ENCODE peak calls at places on chromosome 16, in four cellular contexts. One of them, this sample, is unnamed.

GRCh38 chr16:68719993-68720489 is 17.1 kb upstream of the CDH1 start:
- DNase-seq in adrenal gland: no peak
- DNase-seq in effector memory CD4-positive, alpha-beta T cell: no peak
- DNase-seq in DMS79 treated with DMSO at 0.1 percent for 48 hours: no peak
- DNase-seq in this sample: no peak

GRCh38 chr16:20385844-20386832 is 18.4 kb downstream of the PDILT start:
- DNase-seq in adrenal gland: peak
- DNase-seq in effector memory CD4-positive, alpha-beta T cell: no peak
- DNase-seq in DMS79 treated with DMSO at 0.1 percent for 48 hours: peak
- DNase-seq in this sample: peak

GRCh38 chr16:56793504-56793903 is 63.6 kb downstream of the NUP93 start:
- DNase-seq in adrenal gland: no peak
- DNase-seq in effector memory CD4-positive, alpha-beta T cell: no peak
- DNase-seq in DMS79 treated with DMSO at 0.1 percent for 48 hours: no peak
- DNase-seq in this sample: no peak

GRCh38 chr16:30377050-30377811 is 2.6 kb downstream of the MYL11 start:
- DNase-seq in adrenal gland: no peak
- DNase-seq in effector memory CD4-positive, alpha-beta T cell: no peak
- DNase-seq in DMS79 treated with DMSO at 0.1 percent for 48 hours: peak
- DNase-seq in this sample: no peak

GRCh38 chr16:12067714-12068401 is 91.3 kb downstream of the SNX29 start:
- DNase-seq in adrenal gland: peak
- DNase-seq in effector memory CD4-positive, alpha-beta T cell: no peak
- DNase-seq in DMS79 treated with DMSO at 0.1 percent for 48 hours: peak
- DNase-seq in this sample: no peak

GRCh38 chr16:56357291-56357764 is 68.0 kb downstream of the AMFR start:
- DNase-seq in adrenal gland: peak
- DNase-seq in effector memory CD4-positive, alpha-beta T cell: no peak
- DNase-seq in DMS79 treated with DMSO at 0.1 percent for 48 hours: no peak
- DNase-seq in this sample: peak

GRCh38 chr16:58267524-58268243 is 27.1 kb downstream of the PRSS54 start:
- DNase-seq in adrenal gland: no peak
- DNase-seq in effector memory CD4-positive, alpha-beta T cell: no peak
- DNase-seq in DMS79 treated with DMSO at 0.1 percent for 48 hours: no peak
- DNase-seq in this sample: no peak

GRCh38 chr16:81261049-81261648 is 22.7 kb downstream of the BCO1 start:
- DNase-seq in adrenal gland: peak
- DNase-seq in effector memory CD4-positive, alpha-beta T cell: no peak
- DNase-seq in DMS79 treated with DMSO at 0.1 percent for 48 hours: no peak
- DNase-seq in this sample: no peak

GRCh38 chr16:73202176-73202729 is 154.3 kb upstream of the ZFHX3 start:
- DNase-seq in adrenal gland: no peak
- DNase-seq in effector memory CD4-positive, alpha-beta T cell: no peak
- DNase-seq in DMS79 treated with DMSO at 0.1 percent for 48 hours: no peak
- DNase-seq in this sample: peak

GRCh38 chr16:66491716-66492064 is 58.2 kb downstream of the TK2 start:
- DNase-seq in adrenal gland: peak
- DNase-seq in effector memory CD4-positive, alpha-beta T cell: no peak
- DNase-seq in DMS79 treated with DMSO at 0.1 percent for 48 hours: no peak
- DNase-seq in this sample: no peak

GRCh38 chr16:88448461-88449266 is 4.4 kb upstream of the ZFPM1 start:
- DNase-seq in adrenal gland: no peak
- DNase-seq in effector memory CD4-positive, alpha-beta T cell: no peak
- DNase-seq in DMS79 treated with DMSO at 0.1 percent for 48 hours: no peak
- DNase-seq in this sample: no peak

GRCh38 chr16:2042171-2042570 is 5.5 kb downstream of the NTHL1 start:
- DNase-seq in adrenal gland: no peak
- DNase-seq in effector memory CD4-positive, alpha-beta T cell: no peak
- DNase-seq in DMS79 treated with DMSO at 0.1 percent for 48 hours: peak
- DNase-seq in this sample: peak

GRCh38 chr16:539901-540530 is 12.5 kb downstream of the CAPN15 start:
- DNase-seq in adrenal gland: no peak
- DNase-seq in effector memory CD4-positive, alpha-beta T cell: no peak
- DNase-seq in DMS79 treated with DMSO at 0.1 percent for 48 hours: no peak
- DNase-seq in this sample: no peak

GRCh38 chr16:76176153-76176552 is 101.0 kb upstream of the CNTNAP4 start:
- DNase-seq in adrenal gland: no peak
- DNase-seq in effector memory CD4-positive, alpha-beta T cell: no peak
- DNase-seq in DMS79 treated with DMSO at 0.1 percent for 48 hours: no peak
- DNase-seq in this sample: no peak

GRCh38 chr16:56815721-56816120 is 49.3 kb upstream of the SLC12A3 start:
- DNase-seq in adrenal gland: peak
- DNase-seq in effector memory CD4-positive, alpha-beta T cell: no peak
- DNase-seq in DMS79 treated with DMSO at 0.1 percent for 48 hours: no peak
- DNase-seq in this sample: no peak

GRCh38 chr16:22278841-22279240 is 18.4 kb upstream of the POLR3E start:
- DNase-seq in adrenal gland: no peak
- DNase-seq in effector memory CD4-positive, alpha-beta T cell: no peak
- DNase-seq in DMS79 treated with DMSO at 0.1 percent for 48 hours: no peak
- DNase-seq in this sample: no peak

GRCh38 chr16:2339521-2340484 is 725 bp downstream of the ABCA3 start:
- DNase-seq in adrenal gland: peak
- DNase-seq in effector memory CD4-positive, alpha-beta T cell: no peak
- DNase-seq in DMS79 treated with DMSO at 0.1 percent for 48 hours: peak
- DNase-seq in this sample: peak

GRCh38 chr16:84047626-84048025 is 5.0 kb upstream of the SLC38A8 start:
- DNase-seq in adrenal gland: no peak
- DNase-seq in effector memory CD4-positive, alpha-beta T cell: no peak
- DNase-seq in DMS79 treated with DMSO at 0.1 percent for 48 hours: no peak
- DNase-seq in this sample: no peak

GRCh38 chr16:1263591-1264216 is 7.8 kb downstream of the TPSD1 start:
- DNase-seq in adrenal gland: no peak
- DNase-seq in effector memory CD4-positive, alpha-beta T cell: no peak
- DNase-seq in DMS79 treated with DMSO at 0.1 percent for 48 hours: no peak
- DNase-seq in this sample: no peak

GRCh38 chr16:87431926-87432325 is 39.8 kb downstream of the MAP1LC3B start:
- DNase-seq in adrenal gland: peak
- DNase-seq in effector memory CD4-positive, alpha-beta T cell: no peak
- DNase-seq in DMS79 treated with DMSO at 0.1 percent for 48 hours: peak
- DNase-seq in this sample: no peak

GRCh38 chr16:11619327-11619851 is 32.7 kb upstream of the LITAF start:
- DNase-seq in adrenal gland: no peak
- DNase-seq in effector memory CD4-positive, alpha-beta T cell: no peak
- DNase-seq in DMS79 treated with DMSO at 0.1 percent for 48 hours: peak
- DNase-seq in this sample: no peak

GRCh38 chr16:50282010-50282538 is 15.7 kb downstream of the ADCY7 start:
- DNase-seq in adrenal gland: peak
- DNase-seq in effector memory CD4-positive, alpha-beta T cell: peak
- DNase-seq in DMS79 treated with DMSO at 0.1 percent for 48 hours: no peak
- DNase-seq in this sample: peak

GRCh38 chr16:23342083-23342640 is 40.1 kb downstream of the SCNN1B start:
- DNase-seq in adrenal gland: no peak
- DNase-seq in effector memory CD4-positive, alpha-beta T cell: no peak
- DNase-seq in DMS79 treated with DMSO at 0.1 percent for 48 hours: no peak
- DNase-seq in this sample: no peak

GRCh38 chr16:52569701-52570100 is 22.8 kb upstream of the TOX3 start:
- DNase-seq in adrenal gland: no peak
- DNase-seq in effector memory CD4-positive, alpha-beta T cell: no peak
- DNase-seq in DMS79 treated with DMSO at 0.1 percent for 48 hours: no peak
- DNase-seq in this sample: no peak

GRCh38 chr16:63130942-63131341 is 1094.7 kb upstream of the CDH8 start:
- DNase-seq in adrenal gland: no peak
- DNase-seq in effector memory CD4-positive, alpha-beta T cell: no peak
- DNase-seq in DMS79 treated with DMSO at 0.1 percent for 48 hours: no peak
- DNase-seq in this sample: no peak

GRCh38 chr16:14965328-14965727 is 9.5 kb upstream of the PDXDC1 start:
- DNase-seq in adrenal gland: no peak
- DNase-seq in effector memory CD4-positive, alpha-beta T cell: no peak
- DNase-seq in DMS79 treated with DMSO at 0.1 percent for 48 hours: no peak
- DNase-seq in this sample: no peak

GRCh38 chr16:21097151-21097550 is 53.5 kb downstream of the DNAH3 start:
- DNase-seq in adrenal gland: no peak
- DNase-seq in effector memory CD4-positive, alpha-beta T cell: no peak
- DNase-seq in DMS79 treated with DMSO at 0.1 percent for 48 hours: no peak
- DNase-seq in this sample: no peak

GRCh38 chr16:9901-10665 is 43.3 kb downstream of the POLR3K start:
- DNase-seq in adrenal gland: peak
- DNase-seq in effector memory CD4-positive, alpha-beta T cell: no peak
- DNase-seq in DMS79 treated with DMSO at 0.1 percent for 48 hours: no peak
- DNase-seq in this sample: no peak

GRCh38 chr16:77223184-77223583 is 24.0 kb downstream of the SYCE1L start:
- DNase-seq in adrenal gland: no peak
- DNase-seq in effector memory CD4-positive, alpha-beta T cell: no peak
- DNase-seq in DMS79 treated with DMSO at 0.1 percent for 48 hours: no peak
- DNase-seq in this sample: no peak

GRCh38 chr16:30535106-30535776 is 583 bp upstream of the ZNF747 start:
- DNase-seq in adrenal gland: no peak
- DNase-seq in effector memory CD4-positive, alpha-beta T cell: no peak
- DNase-seq in DMS79 treated with DMSO at 0.1 percent for 48 hours: no peak
- DNase-seq in this sample: peak